ENCODE peak calls at places on chromosomes 1 and 21, in four cellular contexts. O is Peyer's patch; T is adrenal gland; P is CD8-positive, alpha-beta memory T cell. D is an unnamed sample. For H3K36me3, the result is how much of the 10 kb centered on the place peaks cover.

GRCh38 chr1:62111084-62111483 is 83.6 kb upstream of the L1TD1 start:
- DNase-seq in P (no peak), O (no peak), T (no peak), D (no peak)

GRCh38 chr1:209823143-209824041 is 4.4 kb upstream of the UTP25 start:
- DNase-seq in P (no peak), O (no peak), T (no peak), D (peak)

GRCh38 chr1:45892068-45892785 is 88.8 kb downstream of the MAST2 start:
- DNase-seq in T (peak), P (no peak), O (no peak), D (peak)

GRCh38 chr1:71080178-71080781 is 555 bp downstream of the ZRANB2 start:
- DNase-seq in P (no peak), O (no peak), T (peak), D (peak)

GRCh38 chr1:230707732-230708630 is 5.9 kb downstream of the AGT start:
- DNase-seq in P (no peak), O (no peak), T (no peak), D (no peak)

GRCh38 chr1:47409311-47410085 is 6.6 kb upstream of the FOXE3 start:
- DNase-seq in O (no peak), P (no peak), T (no peak), D (no peak)

GRCh38 chr1:204601979-204602653 is 83.4 kb downstream of the LRRN2 start:
- DNase-seq in O (no peak), T (no peak), P (no peak), D (no peak)

GRCh38 chr1:67020304-67020703 is 33.6 kb downstream of the SLC35D1 start:
- DNase-seq in O (no peak), T (no peak), P (no peak), D (no peak)

GRCh38 chr1:67441183-67441582 is 11.0 kb upstream of the SERBP1 start:
- DNase-seq in T (peak), O (no peak), P (no peak), D (no peak)

GRCh38 chr1:31016868-31017267 is 48.6 kb downstream of the PUM1 start:
- DNase-seq in T (no peak), P (no peak), O (no peak), D (no peak)

GRCh38 chr1:9018372-9018771 is 7.9 kb downstream of the SLC2A7 start:
- DNase-seq in P (no peak), O (no peak), T (no peak), D (no peak)

DNA sequence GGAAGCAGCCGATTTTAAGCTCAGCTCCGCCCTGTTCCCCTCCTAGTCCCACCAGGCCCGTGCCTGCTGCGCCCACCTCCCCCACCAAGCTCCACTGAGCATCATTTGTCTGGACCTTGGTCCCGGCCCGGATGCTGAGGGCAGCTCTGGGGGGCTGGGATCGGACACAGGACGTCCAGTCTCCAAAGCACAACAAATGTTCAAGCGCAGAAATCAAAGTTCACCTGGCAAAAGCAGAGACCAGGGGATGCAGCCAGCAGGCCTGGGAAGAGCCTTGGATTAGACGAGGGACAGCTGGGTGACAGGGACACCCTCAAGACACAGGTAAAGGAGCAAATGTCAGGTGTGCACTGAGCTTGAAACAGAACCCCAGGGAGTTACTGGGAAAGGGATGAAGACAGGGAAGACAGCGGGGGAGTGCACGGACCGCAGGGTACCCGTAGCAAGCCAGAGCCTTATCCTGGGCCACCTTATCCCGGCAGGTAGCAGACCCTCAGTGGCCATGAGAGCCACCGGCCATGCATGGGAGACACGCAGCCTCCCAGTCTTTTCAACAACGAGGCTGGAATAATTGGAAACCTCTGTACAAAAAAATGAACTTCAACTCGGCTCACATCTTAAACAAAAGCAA is 22.2 kb upstream of the TMEM52 start:
- DNase-seq in P (no peak), T (no peak), O (peak), D (no peak)
- H3K27ac ChIP-seq in P (no peak), T (no peak), O (no peak), D (no peak)

GRCh38 chr1:224513383-224513782 is 78.8 kb upstream of the WDR26 start:
- DNase-seq in O (no peak), P (no peak), T (no peak), D (no peak)
- H3K36me3 ChIP-seq in O (under half), P (under half), T (under half), D (under half)

GRCh38 chr1:243715285-243715684 is 134.8 kb downstream of the AKT3 start:
- DNase-seq in T (no peak), O (no peak), P (no peak), D (no peak)

GRCh38 chr1:243710467-243710866 is 139.6 kb downstream of the AKT3 start:
- DNase-seq in P (no peak), O (no peak), T (no peak), D (no peak)

GRCh38 chr1:243712890-243713425 is 137.1 kb downstream of the AKT3 start:
- DNase-seq in T (no peak), P (no peak), O (no peak), D (no peak)

GRCh38 chr1:243712242-243712641 is 137.8 kb downstream of the AKT3 start:
- DNase-seq in T (no peak), P (no peak), O (no peak), D (no peak)

DNA sequence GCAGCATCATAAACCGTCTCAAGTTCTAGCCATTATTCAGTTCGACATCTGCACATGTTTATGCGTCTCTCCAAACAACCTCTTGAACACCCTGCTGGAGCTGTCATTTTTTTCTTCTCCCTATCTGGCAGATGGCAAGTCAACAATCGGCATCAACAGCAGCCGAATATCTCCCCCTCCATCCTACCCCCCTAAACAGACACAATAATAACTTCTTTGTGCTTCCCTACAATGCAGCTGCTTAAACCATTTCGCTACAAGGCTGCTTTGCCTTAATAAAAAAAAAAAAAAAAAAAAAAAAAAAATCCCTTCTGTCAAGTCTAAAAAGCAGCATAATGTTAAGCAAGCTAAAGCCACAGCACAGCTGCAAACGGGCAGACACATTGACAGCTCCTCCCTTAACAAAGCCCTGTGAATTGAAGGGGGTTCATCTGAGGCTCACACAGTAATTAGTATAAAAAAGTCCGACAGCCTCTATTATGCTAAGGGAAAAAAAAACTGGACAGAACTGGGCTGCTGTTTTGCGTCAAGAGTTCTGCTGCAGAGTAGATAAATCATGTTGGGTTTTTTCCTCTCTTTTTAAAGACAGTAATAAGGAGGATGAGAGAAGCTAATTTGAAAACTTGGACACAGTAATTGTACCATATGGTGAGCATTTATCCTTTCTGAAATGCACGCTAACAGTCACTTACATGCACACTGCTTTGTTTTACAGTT is 136.4 kb downstream of the AKT3 start:
- DNase-seq in P (no peak), T (peak), O (no peak), D (no peak)
- H3K4me3 ChIP-seq in P (no peak), T (no peak), O (no peak), D (no peak)

GRCh38 chr1:10495475-10495817 is 20.7 kb downstream of the PEX14 start:
- DNase-seq in T (no peak), O (no peak), P (no peak), D (no peak)

GRCh38 chr1:10497109-10497508 is 22.4 kb downstream of the PEX14 start:
- DNase-seq in O (no peak), T (no peak), P (peak), D (no peak)

GRCh38 chr1:10495942-10496341 is 21.2 kb downstream of the PEX14 start:
- DNase-seq in P (peak), O (no peak), T (no peak), D (no peak)

GRCh38 chr1:10494754-10495474 is 20.2 kb downstream of the PEX14 start:
- DNase-seq in O (peak), P (peak), T (peak), D (peak)

GRCh38 chr1:10498231-10498630 is 23.5 kb downstream of the PEX14 start:
- DNase-seq in O (no peak), P (no peak), T (no peak), D (no peak)
- H3K27ac ChIP-seq in O (no peak), P (no peak), T (no peak), D (no peak)

GRCh38 chr21:43712268-43712942 is 6.5 kb upstream of the PDXK start:
- DNase-seq in P (no peak), O (peak), T (peak), D (peak)
- H3K36me3 ChIP-seq in P (under half), O (under half), T (under half), D (under half)

D was measured in small intestine.